ENCODE peak calls at places on chromosomes 6 and 20, in five cellular contexts. One of them, this sample, is unnamed.

GRCh38 chr20:38139156-38139912 is 25.7 kb downstream of the TGM2 start:
- DNase-seq in astrocyte of the spinal cord: no peak
- DNase-seq in adrenal gland: no peak
- DNase-seq in tibial nerve: no peak
- DNase-seq in breast epithelium: no peak
- DNase-seq in this sample: no peak

GRCh38 chr20:31883829-31884228 is 13.4 kb downstream of the TTLL9 start:
- DNase-seq in astrocyte of the spinal cord: no peak
- DNase-seq in adrenal gland: no peak
- DNase-seq in tibial nerve: no peak
- DNase-seq in breast epithelium: no peak
- DNase-seq in this sample: no peak

GRCh38 chr6:31723980-31724691 is 963 bp downstream of the MPIG6B start:
- DNase-seq in astrocyte of the spinal cord: no peak
- DNase-seq in adrenal gland: no peak
- DNase-seq in tibial nerve: no peak
- DNase-seq in breast epithelium: no peak
- DNase-seq in this sample: no peak

GRCh38 chr6:151633517-151634335 is 139.9 kb downstream of the CCDC170 start:
- DNase-seq in astrocyte of the spinal cord: no peak
- DNase-seq in adrenal gland: no peak
- DNase-seq in tibial nerve: no peak
- DNase-seq in breast epithelium: no peak
- DNase-seq in this sample: no peak

GRCh38 chr6:69622230-69622629 is 174.6 kb downstream of the LMBRD1 start:
- DNase-seq in astrocyte of the spinal cord: no peak
- DNase-seq in adrenal gland: no peak
- DNase-seq in tibial nerve: no peak
- DNase-seq in breast epithelium: no peak
- DNase-seq in this sample: no peak

GRCh38 chr20:19864130-19864529 is 106.1 kb downstream of the RIN2 start:
- DNase-seq in astrocyte of the spinal cord: no peak
- DNase-seq in adrenal gland: no peak
- DNase-seq in tibial nerve: no peak
- DNase-seq in breast epithelium: no peak
- DNase-seq in this sample: peak; percentile 53

GRCh38 chr6:53424300-53424699 is 75.5 kb upstream of the ELOVL5 start:
- DNase-seq in astrocyte of the spinal cord: no peak
- DNase-seq in adrenal gland: no peak
- DNase-seq in tibial nerve: no peak
- DNase-seq in breast epithelium: no peak
- DNase-seq in this sample: no peak

GRCh38 chr6:33320315-33321181 is 3.0 kb upstream of the ZBTB22 start:
- DNase-seq in astrocyte of the spinal cord: peak; percentile 87
- DNase-seq in adrenal gland: peak; percentile 95
- DNase-seq in tibial nerve: peak; percentile 51
- DNase-seq in breast epithelium: peak; percentile 78
- DNase-seq in this sample: no peak

GRCh38 chr6:11094411-11094851 is 797 bp downstream of the SMIM13 start:
- DNase-seq in astrocyte of the spinal cord: peak; percentile 61
- DNase-seq in adrenal gland: peak; percentile 67
- DNase-seq in tibial nerve: no peak
- DNase-seq in breast epithelium: no peak
- DNase-seq in this sample: no peak
- TF ChIP-seq CTCF in astrocyte of the spinal cord: no peak
- TF ChIP-seq CTCF in adrenal gland: no peak
- TF ChIP-seq CTCF in tibial nerve: no peak
- TF ChIP-seq CTCF in breast epithelium: no peak
- TF ChIP-seq CTCF in this sample: no peak

GRCh38 chr20:24208652-24209051 is 220.1 kb upstream of the GGTLC1 start:
- DNase-seq in astrocyte of the spinal cord: no peak
- DNase-seq in adrenal gland: no peak
- DNase-seq in tibial nerve: no peak
- DNase-seq in breast epithelium: no peak
- DNase-seq in this sample: no peak
- TF ChIP-seq CTCF in astrocyte of the spinal cord: no peak
- TF ChIP-seq CTCF in adrenal gland: no peak
- TF ChIP-seq CTCF in tibial nerve: no peak
- TF ChIP-seq CTCF in breast epithelium: no peak
- TF ChIP-seq CTCF in this sample: no peak

DNA sequence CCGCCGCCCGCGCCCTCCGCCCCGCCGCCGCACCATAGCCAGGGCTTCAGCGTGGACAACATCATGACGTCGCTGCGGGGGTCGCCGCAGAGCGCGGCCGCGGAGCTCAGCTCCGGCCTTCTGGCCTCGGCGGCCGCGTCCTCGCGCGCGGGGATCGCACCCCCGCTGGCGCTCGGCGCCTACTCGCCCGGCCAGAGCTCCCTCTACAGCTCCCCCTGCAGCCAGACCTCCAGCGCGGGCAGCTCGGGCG is 1.5 kb downstream of the FOXC1 start:
- DNase-seq in astrocyte of the spinal cord: no peak
- DNase-seq in adrenal gland: no peak
- DNase-seq in tibial nerve: no peak
- DNase-seq in breast epithelium: no peak
- DNase-seq in this sample: no peak
- TF ChIP-seq CTCF in astrocyte of the spinal cord: peak; percentile 2
- TF ChIP-seq CTCF in adrenal gland: no peak
- TF ChIP-seq CTCF in tibial nerve: no peak
- TF ChIP-seq CTCF in breast epithelium: no peak
- TF ChIP-seq CTCF in this sample: peak; percentile 28

DNA sequence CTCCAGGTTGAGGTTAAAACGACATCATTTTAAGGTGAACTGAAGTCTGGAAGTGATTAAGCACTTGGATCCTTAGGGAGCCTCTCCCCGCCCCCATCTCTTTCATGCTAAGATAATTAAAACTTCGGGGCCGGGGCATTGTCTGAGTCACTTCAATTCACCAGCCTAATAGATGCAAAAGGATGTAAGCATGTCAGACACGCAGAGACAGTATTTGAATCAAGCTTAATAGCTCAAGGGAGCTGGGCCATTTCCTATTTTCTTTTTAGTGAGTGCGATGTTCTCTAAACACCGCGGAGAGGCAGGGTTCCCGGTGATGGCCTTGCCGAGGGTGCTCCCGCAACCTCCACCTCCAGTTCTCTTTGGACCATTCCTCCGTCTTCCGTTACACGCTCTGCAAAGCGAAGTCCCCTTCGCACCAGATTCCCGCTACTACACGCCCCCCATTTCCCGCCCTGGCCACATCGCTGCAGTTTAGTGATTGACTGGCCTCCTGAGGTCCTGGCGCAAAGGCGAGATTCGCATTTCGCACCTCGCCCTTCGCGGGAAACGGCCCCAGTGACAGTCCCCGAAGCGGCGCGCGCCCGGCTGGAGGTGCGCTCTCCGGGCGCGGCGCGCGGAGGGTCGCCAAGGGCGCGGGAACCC is 516 bp upstream of the IRF4 start:
- DNase-seq in astrocyte of the spinal cord: no peak
- DNase-seq in adrenal gland: no peak
- DNase-seq in tibial nerve: no peak
- DNase-seq in breast epithelium: no peak
- DNase-seq in this sample: no peak
- TF ChIP-seq CTCF in astrocyte of the spinal cord: no peak
- TF ChIP-seq CTCF in adrenal gland: no peak
- TF ChIP-seq CTCF in tibial nerve: no peak
- TF ChIP-seq CTCF in breast epithelium: no peak
- TF ChIP-seq CTCF in this sample: no peak

GRCh38 chr20:10699941-10700340 is 26.1 kb upstream of the JAG1 start:
- DNase-seq in astrocyte of the spinal cord: no peak
- DNase-seq in adrenal gland: no peak
- DNase-seq in tibial nerve: no peak
- DNase-seq in breast epithelium: no peak
- DNase-seq in this sample: no peak

GRCh38 chr20:10706460-10706811 is 32.6 kb upstream of the JAG1 start:
- DNase-seq in astrocyte of the spinal cord: no peak
- DNase-seq in adrenal gland: no peak
- DNase-seq in tibial nerve: no peak
- DNase-seq in breast epithelium: no peak
- DNase-seq in this sample: no peak

GRCh38 chr20:10705801-10706459 is 32.1 kb upstream of the JAG1 start:
- DNase-seq in astrocyte of the spinal cord: no peak
- DNase-seq in adrenal gland: no peak
- DNase-seq in tibial nerve: no peak
- DNase-seq in breast epithelium: no peak
- DNase-seq in this sample: no peak

GRCh38 chr20:10699506-10699905 is 25.7 kb upstream of the JAG1 start:
- DNase-seq in astrocyte of the spinal cord: no peak
- DNase-seq in adrenal gland: no peak
- DNase-seq in tibial nerve: no peak
- DNase-seq in breast epithelium: no peak
- DNase-seq in this sample: no peak

GRCh38 chr20:10701607-10702006 is 27.8 kb upstream of the JAG1 start:
- DNase-seq in astrocyte of the spinal cord: no peak
- DNase-seq in adrenal gland: no peak
- DNase-seq in tibial nerve: no peak
- DNase-seq in breast epithelium: no peak
- DNase-seq in this sample: no peak
- TF ChIP-seq CTCF in astrocyte of the spinal cord: no peak
- TF ChIP-seq CTCF in adrenal gland: no peak
- TF ChIP-seq CTCF in tibial nerve: no peak
- TF ChIP-seq CTCF in breast epithelium: no peak
- TF ChIP-seq CTCF in this sample: no peak

DNA sequence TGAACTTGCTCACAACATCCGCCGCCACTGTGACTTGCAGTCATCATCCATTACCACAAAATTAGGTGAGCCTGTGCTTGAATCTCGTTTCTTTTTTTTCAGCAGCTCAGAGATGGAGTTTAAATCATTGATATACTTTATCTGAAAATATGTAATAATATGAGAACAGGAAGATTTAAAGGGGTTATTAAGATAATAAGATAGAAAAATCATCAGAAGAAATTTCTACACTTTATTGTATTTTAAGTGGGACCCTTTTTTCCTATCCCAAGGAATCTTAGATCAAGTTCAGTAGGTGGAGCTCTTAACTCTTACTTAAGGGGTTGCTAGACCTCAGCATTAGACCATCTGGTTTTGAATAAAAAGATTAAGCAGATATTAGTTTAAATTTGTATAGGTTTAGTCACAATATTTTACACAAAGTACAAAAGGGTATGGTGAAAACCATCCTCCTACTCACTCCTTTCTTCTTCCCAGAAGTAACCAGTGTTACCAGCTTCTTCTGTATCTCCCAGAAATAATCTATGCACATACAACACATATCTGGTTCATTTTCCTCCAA is 9.4 kb upstream of the NCOA7 start:
- DNase-seq in astrocyte of the spinal cord: peak; percentile 77
- DNase-seq in adrenal gland: no peak
- DNase-seq in tibial nerve: no peak
- DNase-seq in breast epithelium: no peak
- DNase-seq in this sample: no peak
- TF ChIP-seq CTCF in astrocyte of the spinal cord: no peak
- TF ChIP-seq CTCF in adrenal gland: no peak
- TF ChIP-seq CTCF in tibial nerve: no peak
- TF ChIP-seq CTCF in breast epithelium: no peak
- TF ChIP-seq CTCF in this sample: no peak

GRCh38 chr6:94813806-94814205 is 763.5 kb upstream of the MANEA start:
- DNase-seq in astrocyte of the spinal cord: no peak
- DNase-seq in adrenal gland: no peak
- DNase-seq in tibial nerve: no peak
- DNase-seq in breast epithelium: no peak
- DNase-seq in this sample: no peak
- TF ChIP-seq CTCF in astrocyte of the spinal cord: no peak
- TF ChIP-seq CTCF in adrenal gland: no peak
- TF ChIP-seq CTCF in tibial nerve: no peak
- TF ChIP-seq CTCF in breast epithelium: no peak
- TF ChIP-seq CTCF in this sample: no peak

GRCh38 chr6:134323294-134323693 is 5.4 kb upstream of the SGK1 start:
- DNase-seq in astrocyte of the spinal cord: no peak
- DNase-seq in adrenal gland: no peak
- DNase-seq in tibial nerve: no peak
- DNase-seq in breast epithelium: no peak
- DNase-seq in this sample: no peak
- TF ChIP-seq CTCF in astrocyte of the spinal cord: no peak
- TF ChIP-seq CTCF in adrenal gland: no peak
- TF ChIP-seq CTCF in tibial nerve: no peak
- TF ChIP-seq CTCF in breast epithelium: no peak
- TF ChIP-seq CTCF in this sample: no peak